ENCODE peak calls at places on chromosome 10, in six cellular contexts. S is ELR, H is hepatocyte, I is kidney glomerular epithelial cell, N is fibroblast of the aortic adventitia, K is H7. V is an unnamed sample.

GRCh38 chr10:90417466-90418210 is 440.2 kb downstream of the HTR7 start:
- DNase-seq in H (no peak), S (peak), K (no peak), N (no peak), I (peak), V (no peak)

GRCh38 chr10:17227367-17228080 is 517 bp upstream of the VIM start:
- DNase-seq in K (no peak), S (peak), N (peak), H (no peak), I (peak), V (no peak)

GRCh38 chr10:50464004-50464409 is 159.7 kb downstream of the SGMS1 start:
- DNase-seq in K (no peak), I (no peak), S (no peak), H (no peak), N (no peak), V (no peak)

GRCh38 chr10:35259769-35260397 is 76.4 kb upstream of the CCNY start:
- DNase-seq in N (peak), H (peak), K (no peak), I (peak), S (peak), V (peak)

GRCh38 chr10:70771311-70772194 is 13.6 kb downstream of the TBATA start:
- DNase-seq in K (no peak), N (no peak), I (no peak), S (no peak), H (no peak), V (peak)

GRCh38 chr10:77869626-77870420 is 56.7 kb downstream of the DLG5 start:
- DNase-seq in N (peak), H (no peak), I (no peak), S (no peak), K (no peak), V (no peak)

GRCh38 chr10:62748386-62748785 is 56.1 kb upstream of the ADO start:
- DNase-seq in N (no peak), I (no peak), S (no peak), K (no peak), H (no peak), V (no peak)

GRCh38 chr10:116444527-116445142 is 17.0 kb downstream of the PNLIPRP3 start:
- DNase-seq in K (peak), N (peak), S (peak), I (peak), H (peak), V (no peak)

GRCh38 chr10:98309366-98310355 is 41.7 kb upstream of the LOXL4 start:
- DNase-seq in S (peak), I (peak), N (peak), H (peak), K (peak), V (peak)

GRCh38 chr10:99995713-99996112 is 14.0 kb downstream of the DNMBP start:
- DNase-seq in K (no peak), N (no peak), I (no peak), S (no peak), H (no peak), V (no peak)

GRCh38 chr10:89426230-89426868 is 12.0 kb downstream of the IFIT5 start:
- DNase-seq in K (peak), N (peak), I (peak), S (peak), H (peak), V (no peak)

GRCh38 chr10:82191653-82192052 is 316.7 kb downstream of the NRG3 start:
- DNase-seq in S (no peak), H (no peak), N (no peak), K (no peak), I (no peak), V (no peak)

GRCh38 chr10:17023386-17024298 is 106.0 kb downstream of the CUBN start:
- DNase-seq in H (peak), N (peak), K (no peak), S (peak), I (peak), V (peak)

GRCh38 chr10:130141878-130142277 is 5.7 kb downstream of the GLRX3 start:
- DNase-seq in N (no peak), K (no peak), I (no peak), S (peak), H (no peak), V (no peak)

GRCh38 chr10:105963450-105963849 is 1201.1 kb downstream of the SORCS1 start:
- DNase-seq in K (no peak), I (no peak), N (no peak), S (no peak), H (no peak), V (no peak)

GRCh38 chr10:103550229-103550628 is 56.7 kb downstream of the NEURL1 start:
- DNase-seq in N (no peak), I (no peak), K (peak), S (no peak), H (no peak), V (no peak)

GRCh38 chr10:119724630-119725549 is 960 bp upstream of the INPP5F start:
- DNase-seq in N (peak), K (peak), I (peak), S (peak), H (no peak), V (no peak)

GRCh38 chr10:78605800-78606350 is 462.9 kb upstream of the ZMIZ1 start:
- DNase-seq in I (peak), S (peak), K (no peak), N (no peak), H (no peak), V (peak)

GRCh38 chr10:69645296-69645665 is 15.2 kb downstream of the FAM241B start:
- DNase-seq in K (peak), H (no peak), N (no peak), I (no peak), S (no peak), V (no peak)

GRCh38 chr10:59878289-59878688 is 28.1 kb downstream of the CCDC6 start:
- DNase-seq in H (no peak), N (no peak), I (no peak), S (no peak), K (no peak), V (peak)

GRCh38 chr10:86225098-86225782 is 141.4 kb downstream of the GRID1 start:
- DNase-seq in H (peak), S (peak), K (no peak), I (peak), N (peak), V (peak)

GRCh38 chr10:120221873-120222485 is 235.0 kb upstream of the PLPP4 start:
- DNase-seq in K (peak), S (peak), I (peak), H (peak), N (peak), V (peak)

GRCh38 chr10:16832351-16833080 is 15.3 kb upstream of the RSU1 start:
- DNase-seq in N (peak), H (no peak), I (no peak), K (no peak), S (peak), V (no peak)

GRCh38 chr10:111972109-111972508 is 211.5 kb downstream of the GPAM start:
- DNase-seq in K (no peak), N (peak), H (no peak), S (no peak), I (no peak), V (no peak)

GRCh38 chr10:132904814-132905649 is 37.3 kb downstream of the CFAP46 start:
- DNase-seq in H (no peak), I (no peak), K (no peak), N (no peak), S (no peak), V (no peak)

GRCh38 chr10:93757766-93758509 is at the start of gene LGI1:
- DNase-seq in K (no peak), I (no peak), H (peak), S (no peak), N (peak), V (peak)

GRCh38 chr10:64630534-64630933 is 1109.3 kb downstream of the REEP3 start:
- DNase-seq in N (no peak), S (no peak), H (no peak), I (no peak), K (no peak), V (no peak)

GRCh38 chr10:42754155-42755027 is 28.2 kb upstream of the BMS1 start:
- DNase-seq in I (no peak), S (peak), N (no peak), K (peak), H (peak), V (peak)

V was measured in islet precursor cell.